ENCODE peak calls at places on chromosomes 6 and 20, in four cellular contexts. R is H1, K is K562, M is GM12878. Q is an unnamed sample.

GRCh38 chr20:58900292-58900931 is 47.9 kb downstream of the GNAS start:
- DNase-seq in R (no peak), K (no peak), M (no peak), Q (no peak)

GRCh38 chr6:137677714-137678113 is 183.5 kb upstream of the OLIG3 start:
- DNase-seq in R (no peak), K (no peak), M (no peak), Q (no peak)

GRCh38 chr20:62477669-62478450 is 2.1 kb upstream of the GATA5 start:
- DNase-seq in R (no peak), K (peak), M (no peak), Q (no peak)

GRCh38 chr6:26205625-26206574 is 118.7 kb downstream of the HFE start:
- DNase-seq in R (no peak), K (peak), M (no peak), Q (peak)

GRCh38 chr6:6619415-6619814 is 30.9 kb downstream of the LY86 start:
- DNase-seq in R (no peak), K (no peak), M (no peak), Q (no peak)

GRCh38 chr20:32501709-32502108 is 83.4 kb downstream of the NOL4L start:
- DNase-seq in R (no peak), K (no peak), M (no peak), Q (no peak)

GRCh38 chr6:74075323-74075722 is 379.3 kb downstream of the CD109 start:
- DNase-seq in R (no peak), K (no peak), M (no peak), Q (no peak)

GRCh38 chr6:79694623-79695311 is 63.6 kb downstream of the SH3BGRL2 start:
- DNase-seq in R (no peak), K (peak), M (no peak), Q (no peak)

GRCh38 chr20:48839083-48839482 is 11.3 kb upstream of the PREX1 start:
- DNase-seq in R (no peak), K (no peak), M (no peak), Q (no peak)

GRCh38 chr6:159633196-159633595 is 59.8 kb downstream of the SOD2 start:
- DNase-seq in R (no peak), K (peak), M (no peak), Q (peak)

GRCh38 chr6:96542702-96543101 is 20.2 kb upstream of the FHL5 start:
- DNase-seq in R (no peak), K (peak), M (no peak), Q (no peak)

GRCh38 chr20:57329608-57330221 is at the start of gene SPO11:
- DNase-seq in R (peak), K (peak), M (no peak), Q (no peak)

GRCh38 chr20:23832775-23833508 is 6.4 kb upstream of the CST2 start:
- DNase-seq in R (no peak), K (no peak), M (no peak), Q (no peak)

GRCh38 chr20:53080969-53081871 is 109.1 kb downstream of the TSHZ2 start:
- DNase-seq in R (peak), K (no peak), M (no peak), Q (no peak)

GRCh38 chr6:139530551-139530950 is 156.1 kb upstream of the CITED2 start:
- DNase-seq in R (no peak), K (no peak), M (no peak), Q (no peak)

GRCh38 chr6:25089442-25089841 is 153.7 kb upstream of the RIPOR2 start:
- DNase-seq in R (no peak), K (no peak), M (no peak), Q (no peak)

GRCh38 chr20:23164176-23164601 is 78.1 kb upstream of the CD93 start:
- DNase-seq in R (no peak), K (no peak), M (no peak), Q (no peak)

GRCh38 chr20:9515761-9516657 is 1.6 kb downstream of the LAMP5 start:
- DNase-seq in R (no peak), K (no peak), M (no peak), Q (peak)

GRCh38 chr6:168017629-168018028 is 20.2 kb downstream of the KIF25 start:
- DNase-seq in R (no peak), K (no peak), M (no peak), Q (no peak)

GRCh38 chr6:134657751-134658522 is 292.0 kb downstream of the ALDH8A1 start:
- DNase-seq in R (no peak), K (no peak), M (no peak), Q (no peak)

GRCh38 chr6:21984551-21984950 is 312.3 kb downstream of the PRL start:
- DNase-seq in R (no peak), K (no peak), M (no peak), Q (no peak)

GRCh38 chr6:15880262-15880973 is 217.6 kb upstream of the DTNBP1 start:
- DNase-seq in R (no peak), K (no peak), M (no peak), Q (no peak)

GRCh38 chr20:3658708-3659491 is 4.3 kb downstream of the GFRA4 start:
- DNase-seq in R (no peak), K (no peak), M (peak), Q (no peak)

GRCh38 chr6:159842035-159842434 is 42.0 kb downstream of the PNLDC1 start:
- DNase-seq in R (no peak), K (peak), M (no peak), Q (peak)

GRCh38 chr6:16338577-16339262 is 100.3 kb downstream of the GMPR start:
- DNase-seq in R (no peak), K (peak), M (no peak), Q (no peak)

GRCh38 chr20:48737463-48738093 is 90.2 kb downstream of the PREX1 start:
- DNase-seq in R (no peak), K (peak), M (no peak), Q (no peak)

GRCh38 chr6:69570126-69570525 is 226.7 kb downstream of the LMBRD1 start:
- DNase-seq in R (no peak), K (no peak), M (no peak), Q (no peak)

GRCh38 chr6:46134216-46134615 is 4.4 kb downstream of the ENPP4 start:
- DNase-seq in R (no peak), K (no peak), M (no peak), Q (no peak)

GRCh38 chr20:60214901-60215522 is 256.8 kb downstream of the CDH26 start:
- DNase-seq in R (no peak), K (no peak), M (no peak), Q (no peak)

GRCh38 chr20:49747707-49748524 is 34.2 kb upstream of the B4GALT5 start:
- DNase-seq in R (no peak), K (peak), M (no peak), Q (no peak)

GRCh38 chr6:7050911-7051779 is 56.6 kb upstream of the RREB1 start:
- DNase-seq in R (no peak), K (no peak), M (no peak), Q (no peak)

GRCh38 chr6:3744211-3744900 is 7.2 kb downstream of the PXDC1 start:
- DNase-seq in R (no peak), K (no peak), M (no peak), Q (no peak)

GRCh38 chr20:59813126-59813947 is 120.1 kb downstream of the SYCP2 start:
- DNase-seq in R (no peak), K (no peak), M (no peak), Q (no peak)

GRCh38 chr6:127855542-127856159 is 45.2 kb downstream of the THEMIS start:
- DNase-seq in R (no peak), K (no peak), M (no peak), Q (no peak)

GRCh38 chr6:33404884-33405283 is 5.9 kb upstream of the PHF1 start:
- DNase-seq in R (no peak), K (no peak), M (no peak), Q (no peak)

GRCh38 chr20:64106435-64106961 is 867 bp downstream of the NPBWR2 start:
- DNase-seq in R (no peak), K (no peak), M (no peak), Q (no peak)

GRCh38 chr20:54470697-54471096 is 4.7 kb upstream of the DOK5 start:
- DNase-seq in R (no peak), K (no peak), M (no peak), Q (no peak)
- TF ChIP-seq ZNF274 in R (no peak), K (no peak), M (no peak), Q (no peak)

GRCh38 chr20:47353224-47353696 is 3.2 kb downstream of the ZMYND8 start:
- DNase-seq in R (no peak), K (no peak), M (no peak), Q (no peak)

GRCh38 chr20:47354710-47355488 is 1.6 kb downstream of the ZMYND8 start:
- DNase-seq in R (no peak), K (peak), M (no peak), Q (no peak)

GRCh38 chr20:47354388-47354709 is 2.1 kb downstream of the ZMYND8 start:
- DNase-seq in R (no peak), K (no peak), M (no peak), Q (no peak)

GRCh38 chr20:47352332-47353223 is 3.9 kb downstream of the ZMYND8 start:
- DNase-seq in R (no peak), K (no peak), M (no peak), Q (no peak)

GRCh38 chr20:47353697-47354387 is 2.7 kb downstream of the ZMYND8 start:
- DNase-seq in R (no peak), K (peak), M (no peak), Q (no peak)
- TF ChIP-seq CEBPB in R (no peak), K (peak), M (no peak), Q (no peak)

DNA sequence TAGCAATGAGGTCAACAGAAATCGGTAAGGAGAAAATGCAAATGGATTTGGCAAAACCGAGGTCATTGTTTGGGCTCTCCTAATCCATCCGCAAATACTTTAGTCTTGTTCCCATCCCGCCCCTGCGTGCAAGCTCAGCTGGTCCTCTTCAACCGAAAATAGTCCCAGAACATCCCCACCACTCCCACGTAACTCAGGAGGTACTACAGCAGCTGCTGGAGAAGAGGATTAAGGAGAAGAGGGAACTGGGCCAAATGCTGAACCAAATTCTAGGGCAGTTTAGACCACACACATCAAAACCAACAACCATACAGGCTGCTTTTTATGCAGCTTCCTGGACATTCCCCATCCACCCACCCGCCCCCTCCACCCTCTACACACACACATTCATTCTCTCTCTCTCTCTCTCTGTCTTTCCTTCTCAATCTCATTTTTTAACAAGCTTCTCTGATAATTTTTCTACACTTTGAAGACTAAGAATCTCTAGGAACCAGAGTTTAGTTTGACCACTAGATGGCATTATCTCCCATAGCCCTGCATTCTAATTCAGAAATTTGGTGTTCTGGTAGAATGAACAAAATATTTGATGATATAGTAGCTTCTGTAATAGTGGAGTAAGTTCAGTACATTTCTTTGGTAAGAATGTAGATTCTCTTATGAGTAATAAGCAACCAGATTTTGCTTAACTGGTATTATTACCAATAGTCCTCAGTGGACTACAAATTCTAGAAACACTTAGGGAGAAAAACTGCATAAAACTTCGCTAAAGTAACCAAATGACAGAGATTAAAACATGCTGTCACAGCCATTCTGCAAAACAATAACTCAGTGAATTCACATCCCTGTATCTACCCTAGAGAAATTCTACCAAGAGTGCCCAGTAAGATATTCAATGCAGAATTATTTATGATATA is 52.1 kb upstream of the BEND6 start:
- DNase-seq in R (no peak), K (peak), M (no peak), Q (no peak)
- H3K4me2 ChIP-seq in R (no peak), K (no peak), M (no peak), Q (no peak)

GRCh38 chr6:142356271-142356938 is 54.6 kb downstream of the ADGRG6 start:
- DNase-seq in R (no peak), K (no peak), M (no peak), Q (no peak)

GRCh38 chr6:142359271-142359960 is 57.6 kb downstream of the ADGRG6 start:
- DNase-seq in R (no peak), K (no peak), M (no peak), Q (no peak)

GRCh38 chr6:142353690-142354089 is 51.9 kb downstream of the ADGRG6 start:
- DNase-seq in R (no peak), K (no peak), M (no peak), Q (no peak)

GRCh38 chr6:142357879-142358278 is 56.1 kb downstream of the ADGRG6 start:
- DNase-seq in R (no peak), K (no peak), M (no peak), Q (no peak)

GRCh38 chr6:142355481-142356174 is 53.8 kb downstream of the ADGRG6 start:
- DNase-seq in R (no peak), K (no peak), M (no peak), Q (no peak)
- TF ChIP-seq ZNF274 in R (no peak), K (no peak), M (no peak), Q (no peak)

DNA sequence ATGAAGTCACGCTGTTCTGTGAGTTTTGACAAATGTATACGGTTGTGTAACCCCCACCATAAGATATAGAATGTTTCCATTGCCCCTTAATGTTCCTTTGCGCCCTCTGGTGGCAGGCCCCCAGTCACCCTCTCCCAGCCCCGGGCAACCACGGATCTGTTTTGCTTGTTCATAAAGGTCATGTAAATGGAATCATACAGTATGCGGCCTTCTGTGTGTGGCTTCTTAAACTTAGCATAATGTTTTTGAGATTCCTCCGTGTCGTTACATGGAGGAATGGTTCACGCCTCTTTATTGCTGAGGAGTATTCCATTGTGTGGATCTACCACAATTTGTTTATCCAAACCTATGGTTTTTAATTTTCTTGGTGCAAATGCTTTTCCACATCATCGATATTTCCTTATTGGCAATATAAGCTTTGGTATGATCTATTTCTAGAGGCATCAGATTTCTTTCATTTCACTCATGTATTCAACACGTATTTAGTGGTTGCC is 28.4 kb downstream of the LYRM2 start:
- DNase-seq in R (no peak), K (peak), M (peak), Q (peak)
- TF ChIP-seq CEBPB in R (peak), K (peak), M (no peak), Q (no peak)

GRCh38 chr6:105174512-105174911 is 5.3 kb downstream of the POPDC3 start:
- DNase-seq in R (no peak), K (no peak), M (no peak), Q (no peak)

GRCh38 chr6:105167987-105168386 is 11.8 kb downstream of the POPDC3 start:
- DNase-seq in R (no peak), K (no peak), M (no peak), Q (no peak)

GRCh38 chr6:105164418-105164817 is 15.4 kb downstream of the POPDC3 start:
- DNase-seq in R (no peak), K (no peak), M (no peak), Q (no peak)

GRCh38 chr6:105170066-105170465 is 9.7 kb downstream of the POPDC3 start:
- DNase-seq in R (no peak), K (no peak), M (no peak), Q (no peak)
- H3K4me2 ChIP-seq in R (no peak), K (no peak), M (no peak), Q (no peak)

GRCh38 chr20:37881601-37882343 is 21.2 kb upstream of the VSTM2L start:
- DNase-seq in R (no peak), K (no peak), M (no peak), Q (no peak)

GRCh38 chr20:37879003-37879599 is 23.8 kb upstream of the VSTM2L start:
- DNase-seq in R (no peak), K (no peak), M (no peak), Q (no peak)

GRCh38 chr20:37877832-37878772 is 24.8 kb upstream of the VSTM2L start:
- DNase-seq in R (no peak), K (no peak), M (no peak), Q (no peak)

GRCh38 chr20:37880726-37881591 is 22.0 kb upstream of the VSTM2L start:
- DNase-seq in R (no peak), K (peak), M (no peak), Q (no peak)

DNA sequence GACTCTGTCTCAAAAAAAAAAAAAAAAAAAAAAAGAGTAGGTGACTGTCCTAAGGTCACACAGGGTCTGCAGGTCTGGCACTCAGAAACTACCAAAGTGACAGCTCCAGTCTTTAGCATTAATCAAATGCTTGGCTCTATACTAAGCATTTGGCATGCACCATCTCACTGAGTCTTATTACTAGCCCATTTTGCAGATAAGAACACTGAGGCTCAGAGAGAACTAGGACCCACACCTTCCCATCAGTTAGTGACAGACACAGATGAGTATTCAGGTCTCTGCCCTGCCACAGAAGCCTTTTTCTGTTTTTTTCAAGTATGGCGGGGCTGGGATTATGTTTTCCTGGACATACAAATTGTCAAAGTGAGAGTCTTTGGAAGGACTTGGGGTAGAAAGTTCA is 23.1 kb upstream of the VSTM2L start:
- DNase-seq in R (no peak), K (no peak), M (no peak), Q (no peak)
- TF ChIP-seq ZNF274 in R (no peak), K (no peak), M (no peak), Q (no peak)

GRCh38 chr6:108180266-108180665 is 14.4 kb downstream of the NR2E1 start:
- DNase-seq in R (no peak), K (no peak), M (no peak), Q (no peak)

GRCh38 chr6:108180776-108181175 is 15.0 kb downstream of the NR2E1 start:
- DNase-seq in R (no peak), K (no peak), M (no peak), Q (no peak)

GRCh38 chr6:108187519-108187918 is 21.7 kb downstream of the NR2E1 start:
- DNase-seq in R (no peak), K (no peak), M (no peak), Q (no peak)

DNA sequence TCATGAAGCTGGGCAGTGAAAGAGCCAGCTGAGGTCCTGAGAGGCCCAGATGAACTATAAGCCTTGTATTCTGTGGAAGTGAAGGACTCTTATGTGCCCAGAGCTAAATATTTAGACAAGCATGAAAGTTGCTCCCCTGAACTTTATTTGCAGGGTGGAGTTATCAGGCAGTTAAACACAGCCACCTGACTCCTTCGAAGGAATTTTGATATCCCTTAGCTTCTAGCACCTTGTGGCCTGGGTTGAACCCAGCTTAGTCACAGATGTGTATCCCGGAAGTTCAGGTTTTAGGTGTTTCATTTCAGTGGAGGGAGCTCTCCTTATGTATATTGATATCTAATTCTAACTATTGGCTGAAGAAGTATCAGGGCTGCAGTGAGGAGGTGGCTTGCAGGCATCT is 20.4 kb downstream of the NR2E1 start:
- DNase-seq in R (no peak), K (no peak), M (no peak), Q (no peak)
- TF ChIP-seq CEBPB in R (no peak), K (no peak), M (no peak), Q (no peak)